ENCODE peak calls at places on chromosome 14, in nine cellular contexts. O is NCI-H1092 treated with DMSO at 0.1 percent for 48 hours, D is posterior vena cava, U is psoas muscle, K is HuH-7.5, R is hepatic stellate cell, E is NCI-H1694, I is GOT3, C is HEK293T. T is an unnamed sample.
A peak's percentile ranks its signal among the peaks of the same experiment; 100 is the strongest.

GRCh38 chr14:79630561-79630960 is 580.7 kb downstream of the DIO2 start:
- DNase-seq in O (no peak), D (no peak), U (no peak), K (no peak), R (no peak), E (no peak), I (no peak), C (no peak), T (no peak)

GRCh38 chr14:93286212-93286890 is 46.5 kb downstream of the BTBD7 start:
- DNase-seq in O (no peak), D (no peak), U (no peak), K (no peak), R (no peak), E (no peak), I (no peak), C (no peak), T (no peak)

GRCh38 chr14:72646861-72647528 is 246.9 kb downstream of the DPF3 start:
- DNase-seq in O (no peak), D (no peak), U (no peak), K (no peak), R (no peak), E (no peak), I (no peak), C (no peak), T (no peak)

GRCh38 chr14:83473846-83474245 is 1940.2 kb upstream of the SEL1L start:
- DNase-seq in O (no peak), D (no peak), U (no peak), K (no peak), R (no peak), E (no peak), I (no peak), C (no peak), T (no peak)

GRCh38 chr14:77607741-77608302 is 8.6 kb downstream of the SPTLC2 start:
- DNase-seq in O (no peak), D (no peak), U (no peak), K (no peak), R (no peak), E (no peak), I (no peak), C (no peak), T (no peak)

GRCh38 chr14:32382704-32383103 is 53.6 kb downstream of the AKAP6 start:
- DNase-seq in O (no peak), D (no peak), U (no peak), K (no peak), R (no peak), E (no peak), I (no peak), C (peak; percentile 34), T (no peak)

GRCh38 chr14:93838253-93838652 is 50.0 kb upstream of the PRIMA1 start:
- DNase-seq in O (no peak), D (no peak), U (no peak), K (no peak), R (no peak), E (no peak), I (no peak), C (no peak), T (no peak)

GRCh38 chr14:60658909-60659585 is 9.8 kb upstream of the SIX1 start:
- DNase-seq in O (no peak), D (no peak), U (no peak), K (no peak), R (no peak), E (no peak), I (no peak), C (peak; percentile 51), T (no peak)

GRCh38 chr14:54686219-54686870 is 119.4 kb downstream of the SAMD4A start:
- DNase-seq in O (no peak), D (no peak), U (peak; percentile 46), K (no peak), R (peak; percentile 54), E (no peak), I (no peak), C (no peak), T (no peak)

GRCh38 chr14:69648480-69649414 is 37.4 kb downstream of the SUSD6 start:
- DNase-seq in O (peak; percentile 39), D (no peak), U (no peak), K (no peak), R (peak; percentile 66), E (no peak), I (no peak), C (no peak), T (no peak)

GRCh38 chr14:77598366-77599050 is 17.9 kb downstream of the SPTLC2 start:
- DNase-seq in O (no peak), D (no peak), U (no peak), K (no peak), R (no peak), E (no peak), I (no peak), C (no peak), T (no peak)

GRCh38 chr14:36402867-36403266 is 82.4 kb upstream of the MBIP start:
- DNase-seq in O (no peak), D (no peak), U (no peak), K (no peak), R (no peak), E (no peak), I (no peak), C (no peak), T (no peak)

GRCh38 chr14:28744126-28744525 is 22.5 kb upstream of the FOXG1 start:
- DNase-seq in O (no peak), D (no peak), U (no peak), K (no peak), R (no peak), E (no peak), I (no peak), C (no peak), T (no peak)

GRCh38 chr14:60189923-60190840 is 25.0 kb upstream of the DHRS7 start:
- DNase-seq in O (peak; percentile 71), D (no peak), U (no peak), K (no peak), R (no peak), E (no peak), I (no peak), C (no peak), T (no peak)

GRCh38 chr14:49945448-49946319 is 52.8 kb downstream of the ARF6 start:
- DNase-seq in O (no peak), D (no peak), U (no peak), K (no peak), R (no peak), E (no peak), I (no peak), C (no peak), T (no peak)

GRCh38 chr14:70254476-70254961 is 65.8 kb upstream of the SLC8A3 start:
- DNase-seq in O (peak; percentile 59), D (peak; percentile 72), U (peak; percentile 47), K (no peak), R (no peak), E (peak; percentile 47), I (no peak), C (peak; percentile 39), T (no peak)

GRCh38 chr14:105139831-105140239 is 28.7 kb downstream of the JAG2 start:
- DNase-seq in O (no peak), D (peak; percentile 42), U (no peak), K (no peak), R (no peak), E (no peak), I (no peak), C (no peak), T (peak; percentile 54)

GRCh38 chr14:63996016-63996415 is 143.2 kb downstream of the SYNE2 start:
- DNase-seq in O (no peak), D (no peak), U (no peak), K (no peak), R (no peak), E (no peak), I (no peak), C (no peak), T (no peak)

GRCh38 chr14:32728957-32729356 is 209.7 kb upstream of the NPAS3 start:
- DNase-seq in O (no peak), D (no peak), U (no peak), K (no peak), R (no peak), E (no peak), I (no peak), C (no peak), T (no peak)

GRCh38 chr14:69612759-69613145 is 1.4 kb downstream of the SUSD6 start:
- DNase-seq in O (peak; percentile 33), D (no peak), U (no peak), K (peak; percentile 16), R (no peak), E (peak; percentile 68), I (no peak), C (no peak), T (no peak)

GRCh38 chr14:64572721-64573508 is 23.2 kb downstream of the PPP1R36 start:
- DNase-seq in O (no peak), D (no peak), U (no peak), K (no peak), R (no peak), E (no peak), I (no peak), C (no peak), T (no peak)

GRCh38 chr14:102501751-102502315 is 7.7 kb downstream of the ANKRD9 start:
- DNase-seq in O (no peak), D (no peak), U (no peak), K (no peak), R (no peak), E (no peak), I (no peak), C (no peak), T (no peak)

GRCh38 chr14:77502109-77502782 is 3.6 kb upstream of the ISM2 start:
- DNase-seq in O (no peak), D (no peak), U (no peak), K (no peak), R (no peak), E (no peak), I (no peak), C (no peak), T (no peak)